ENCODE peak calls at places on chromosome 1, in four cellular contexts. One of them, this sample, is unnamed.

GRCh38 chr1:208935517-208936187 is 647.9 kb upstream of the CAMK1G start:
- DNase-seq in H1: no peak
- DNase-seq in keratinocyte: no peak
- DNase-seq in neural progenitor cell: no peak
- DNase-seq in this sample: no peak

GRCh38 chr1:21622466-21623315 is 46.5 kb downstream of the RAP1GAP start:
- DNase-seq in H1: peak; percentile 81
- DNase-seq in keratinocyte: no peak
- DNase-seq in neural progenitor cell: peak; percentile 93
- DNase-seq in this sample: no peak

GRCh38 chr1:109981128-109981379 is 3.5 kb upstream of the AHCYL1 start:
- DNase-seq in H1: no peak
- DNase-seq in keratinocyte: no peak
- DNase-seq in neural progenitor cell: no peak
- DNase-seq in this sample: no peak

GRCh38 chr1:96973605-96974004 is 252.0 kb downstream of the PTBP2 start:
- DNase-seq in H1: no peak
- DNase-seq in keratinocyte: peak; percentile 13
- DNase-seq in neural progenitor cell: no peak
- DNase-seq in this sample: no peak

GRCh38 chr1:200488375-200489165 is 78.7 kb upstream of the ZNF281 start:
- DNase-seq in H1: peak; percentile 67
- DNase-seq in keratinocyte: no peak
- DNase-seq in neural progenitor cell: peak; percentile 81
- DNase-seq in this sample: peak; percentile 66

GRCh38 chr1:165562576-165562975 is 18.8 kb downstream of the LRRC52 start:
- DNase-seq in H1: no peak
- DNase-seq in keratinocyte: no peak
- DNase-seq in neural progenitor cell: no peak
- DNase-seq in this sample: no peak

GRCh38 chr1:66788231-66788939 is 12.7 kb downstream of the INSL5 start:
- DNase-seq in H1: no peak
- DNase-seq in keratinocyte: no peak
- DNase-seq in neural progenitor cell: no peak
- DNase-seq in this sample: no peak

GRCh38 chr1:22754106-22754768 is 43.6 kb downstream of the EPHB2 start:
- DNase-seq in H1: no peak
- DNase-seq in keratinocyte: no peak
- DNase-seq in neural progenitor cell: no peak
- DNase-seq in this sample: no peak

GRCh38 chr1:180275726-180276125 is 45.7 kb downstream of the LHX4 start:
- DNase-seq in H1: no peak
- DNase-seq in keratinocyte: no peak
- DNase-seq in neural progenitor cell: no peak
- DNase-seq in this sample: no peak

GRCh38 chr1:3161130-3161840 is 92.3 kb downstream of the PRDM16 start:
- DNase-seq in H1: no peak
- DNase-seq in keratinocyte: no peak
- DNase-seq in neural progenitor cell: no peak
- DNase-seq in this sample: no peak

GRCh38 chr1:226946285-226946684 is 6.2 kb downstream of the COQ8A start:
- DNase-seq in H1: no peak
- DNase-seq in keratinocyte: no peak
- DNase-seq in neural progenitor cell: no peak
- DNase-seq in this sample: no peak

GRCh38 chr1:67495327-67495726 is 65.1 kb upstream of the SERBP1 start:
- DNase-seq in H1: no peak
- DNase-seq in keratinocyte: no peak
- DNase-seq in neural progenitor cell: no peak
- DNase-seq in this sample: no peak

GRCh38 chr1:167083066-167083682 is 7.0 kb downstream of the GPA33 start:
- DNase-seq in H1: no peak
- DNase-seq in keratinocyte: no peak
- DNase-seq in neural progenitor cell: no peak
- DNase-seq in this sample: no peak

GRCh38 chr1:222920169-222920568 is 105.3 kb downstream of the DISP1 start:
- DNase-seq in H1: no peak
- DNase-seq in keratinocyte: no peak
- DNase-seq in neural progenitor cell: no peak
- DNase-seq in this sample: no peak

GRCh38 chr1:63693956-63694607 is 79.7 kb upstream of the ROR1 start:
- DNase-seq in H1: no peak
- DNase-seq in keratinocyte: no peak
- DNase-seq in neural progenitor cell: no peak
- DNase-seq in this sample: no peak

GRCh38 chr1:97551113-97551512 is 369.7 kb downstream of the DPYD start:
- DNase-seq in H1: no peak
- DNase-seq in keratinocyte: no peak
- DNase-seq in neural progenitor cell: no peak
- DNase-seq in this sample: no peak

GRCh38 chr1:226404063-226404903 is 3.6 kb downstream of the PARP1 start:
- DNase-seq in H1: no peak
- DNase-seq in keratinocyte: no peak
- DNase-seq in neural progenitor cell: no peak
- DNase-seq in this sample: no peak

GRCh38 chr1:74549351-74549750 is 36.9 kb upstream of the LRRC53 start:
- DNase-seq in H1: no peak
- DNase-seq in keratinocyte: no peak
- DNase-seq in neural progenitor cell: no peak
- DNase-seq in this sample: no peak

GRCh38 chr1:184929711-184930202 is 44.6 kb downstream of the NIBAN1 start:
- DNase-seq in H1: no peak
- DNase-seq in keratinocyte: no peak
- DNase-seq in neural progenitor cell: no peak
- DNase-seq in this sample: no peak

GRCh38 chr1:167802235-167802634 is 80.5 kb downstream of the MPZL1 start:
- DNase-seq in H1: no peak
- DNase-seq in keratinocyte: no peak
- DNase-seq in neural progenitor cell: no peak
- DNase-seq in this sample: no peak

GRCh38 chr1:167043752-167044488 is 46.3 kb downstream of the GPA33 start:
- DNase-seq in H1: no peak
- DNase-seq in keratinocyte: no peak
- DNase-seq in neural progenitor cell: no peak
- DNase-seq in this sample: no peak

GRCh38 chr1:51789342-51789741 is 89.2 kb downstream of the NRDC start:
- DNase-seq in H1: no peak
- DNase-seq in keratinocyte: no peak
- DNase-seq in neural progenitor cell: no peak
- DNase-seq in this sample: no peak

GRCh38 chr1:46535063-46535462 is 16.4 kb downstream of the KNCN start:
- DNase-seq in H1: no peak
- DNase-seq in keratinocyte: no peak
- DNase-seq in neural progenitor cell: no peak
- DNase-seq in this sample: no peak

GRCh38 chr1:209367031-209367813 is 216.3 kb upstream of the CAMK1G start:
- DNase-seq in H1: no peak
- DNase-seq in keratinocyte: no peak
- DNase-seq in neural progenitor cell: no peak
- DNase-seq in this sample: no peak

GRCh38 chr1:155871390-155871789 is 12.0 kb downstream of the SYT11 start:
- DNase-seq in H1: no peak
- DNase-seq in keratinocyte: no peak
- DNase-seq in neural progenitor cell: peak; percentile 38
- DNase-seq in this sample: no peak

GRCh38 chr1:30414086-30414850 is 309.1 kb downstream of the MATN1 start:
- DNase-seq in H1: peak; percentile 30
- DNase-seq in keratinocyte: no peak
- DNase-seq in neural progenitor cell: no peak
- DNase-seq in this sample: no peak

GRCh38 chr1:78075621-78076020 is 29.9 kb downstream of the GIPC2 start:
- DNase-seq in H1: no peak
- DNase-seq in keratinocyte: no peak
- DNase-seq in neural progenitor cell: no peak
- DNase-seq in this sample: no peak

GRCh38 chr1:223720987-223721591 is 8.8 kb downstream of the CAPN2 start:
- DNase-seq in H1: no peak
- DNase-seq in keratinocyte: no peak
- DNase-seq in neural progenitor cell: no peak
- DNase-seq in this sample: peak; percentile 85

GRCh38 chr1:78619803-78620579 is at the start of gene IFI44L:
- DNase-seq in H1: no peak
- DNase-seq in keratinocyte: no peak
- DNase-seq in neural progenitor cell: no peak
- DNase-seq in this sample: peak; percentile 13

GRCh38 chr1:243549108-243549507 is 293.3 kb downstream of the SDCCAG8 start:
- DNase-seq in H1: no peak
- DNase-seq in keratinocyte: no peak
- DNase-seq in neural progenitor cell: no peak
- DNase-seq in this sample: no peak

GRCh38 chr1:36486436-36487335 is 4.0 kb upstream of the CSF3R start:
- DNase-seq in H1: no peak
- DNase-seq in keratinocyte: no peak
- DNase-seq in neural progenitor cell: no peak
- DNase-seq in this sample: no peak

GRCh38 chr1:222095606-222096475 is 354.0 kb upstream of the DUSP10 start:
- DNase-seq in H1: peak; percentile 81
- DNase-seq in keratinocyte: no peak
- DNase-seq in neural progenitor cell: peak; percentile 51
- DNase-seq in this sample: no peak

GRCh38 chr1:7526867-7527732 is 244.0 kb upstream of the VAMP3 start:
- DNase-seq in H1: no peak
- DNase-seq in keratinocyte: no peak
- DNase-seq in neural progenitor cell: no peak
- DNase-seq in this sample: no peak

GRCh38 chr1:57109247-57109646 is 143.4 kb upstream of the C8B start:
- DNase-seq in H1: no peak
- DNase-seq in keratinocyte: no peak
- DNase-seq in neural progenitor cell: no peak
- DNase-seq in this sample: no peak

GRCh38 chr1:147541672-147542548 is 609 bp downstream of the BCL9 start:
- DNase-seq in H1: peak; percentile 73
- DNase-seq in keratinocyte: no peak
- DNase-seq in neural progenitor cell: peak; percentile 82
- DNase-seq in this sample: no peak

GRCh38 chr1:208010487-208011079 is 99.7 kb upstream of the CD34 start:
- DNase-seq in H1: no peak
- DNase-seq in keratinocyte: no peak
- DNase-seq in neural progenitor cell: no peak
- DNase-seq in this sample: no peak

GRCh38 chr1:88029142-88029541 is 654.9 kb upstream of the PKN2 start:
- DNase-seq in H1: no peak
- DNase-seq in keratinocyte: no peak
- DNase-seq in neural progenitor cell: peak; percentile 30
- DNase-seq in this sample: no peak
- TF ChIP-seq CTCF in H1: no peak
- TF ChIP-seq CTCF in keratinocyte: no peak
- TF ChIP-seq CTCF in neural progenitor cell: peak; percentile 32
- TF ChIP-seq CTCF in this sample: peak; percentile 17

GRCh38 chr1:111803951-111804350 is 48.2 kb downstream of the DDX20 start:
- DNase-seq in H1: no peak
- DNase-seq in keratinocyte: no peak
- DNase-seq in neural progenitor cell: no peak
- DNase-seq in this sample: no peak
- H3K27ac ChIP-seq in H1: no peak overlapping the region
- H3K27ac ChIP-seq in keratinocyte: no peak overlapping the region
- H3K27ac ChIP-seq in neural progenitor cell: no peak overlapping the region
- H3K27ac ChIP-seq in this sample: no peak overlapping the region

GRCh38 chr1:153220606-153221303 is 3.4 kb downstream of the PRR9 start:
- DNase-seq in H1: no peak
- DNase-seq in keratinocyte: no peak
- DNase-seq in neural progenitor cell: no peak
- DNase-seq in this sample: no peak
- H3K27me3 ChIP-seq in H1: no peaks in the 10 kb centered on the region
- H3K27me3 ChIP-seq in keratinocyte: peaks cover 4% of the 10 kb centered on the region
- H3K27me3 ChIP-seq in neural progenitor cell: no peaks in the 10 kb centered on the region
- H3K27me3 ChIP-seq in this sample: no peaks in the 10 kb centered on the region

GRCh38 chr1:43554444-43554992 is 23.8 kb downstream of the PTPRF start:
- DNase-seq in H1: no peak
- DNase-seq in keratinocyte: no peak
- DNase-seq in neural progenitor cell: peak; percentile 69
- DNase-seq in this sample: no peak
- TF ChIP-seq CTCF in H1: no peak
- TF ChIP-seq CTCF in keratinocyte: peak; percentile 49
- TF ChIP-seq CTCF in neural progenitor cell: peak; percentile 61
- TF ChIP-seq CTCF in this sample: peak; percentile 82

GRCh38 chr1:9413877-9414213 is 121.2 kb downstream of the SPSB1 start:
- DNase-seq in H1: no peak
- DNase-seq in keratinocyte: no peak
- DNase-seq in neural progenitor cell: no peak
- DNase-seq in this sample: no peak

GRCh38 chr1:9413143-9413876 is 120.6 kb downstream of the SPSB1 start:
- DNase-seq in H1: peak; percentile 59
- DNase-seq in keratinocyte: peak; percentile 45
- DNase-seq in neural progenitor cell: peak; percentile 55
- DNase-seq in this sample: peak; percentile 78

GRCh38 chr1:9406111-9406510 is 113.4 kb downstream of the SPSB1 start:
- DNase-seq in H1: no peak
- DNase-seq in keratinocyte: no peak
- DNase-seq in neural progenitor cell: no peak
- DNase-seq in this sample: no peak

GRCh38 chr1:9416506-9416905 is 122.8 kb upstream of the SLC25A33 start:
- DNase-seq in H1: no peak
- DNase-seq in keratinocyte: no peak
- DNase-seq in neural progenitor cell: no peak
- DNase-seq in this sample: no peak

GRCh38 chr1:9410737-9411297 is 118.1 kb downstream of the SPSB1 start:
- DNase-seq in H1: no peak
- DNase-seq in keratinocyte: no peak
- DNase-seq in neural progenitor cell: peak; percentile 29
- DNase-seq in this sample: no peak
- H3K27ac ChIP-seq in H1: no peak overlapping the region
- H3K27ac ChIP-seq in keratinocyte: no peak overlapping the region
- H3K27ac ChIP-seq in neural progenitor cell: no peak overlapping the region
- H3K27ac ChIP-seq in this sample: no peak overlapping the region

DNA sequence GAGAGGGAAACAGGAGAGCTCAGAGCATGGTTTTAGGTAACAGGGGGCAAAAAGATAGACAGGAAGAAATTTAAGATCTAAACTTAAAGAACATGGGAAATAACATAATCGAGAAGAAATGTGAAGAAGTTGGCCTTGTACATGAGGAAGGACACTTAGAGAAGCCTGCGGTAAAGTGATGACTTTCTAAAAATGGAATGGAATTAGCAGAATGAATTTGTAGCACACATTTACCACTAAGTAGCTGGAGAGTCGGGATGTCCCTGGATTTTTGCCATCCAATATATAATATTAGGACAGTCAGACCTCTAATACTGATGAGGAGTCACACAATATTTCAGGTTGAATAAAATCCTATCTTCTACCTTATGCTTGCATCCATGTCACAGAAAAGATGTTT is 77.7 kb upstream of the C1orf87 start:
- DNase-seq in H1: no peak
- DNase-seq in keratinocyte: no peak
- DNase-seq in neural progenitor cell: no peak
- DNase-seq in this sample: no peak
- H3K27me3 ChIP-seq in H1: no peaks in the 10 kb centered on the region
- H3K27me3 ChIP-seq in keratinocyte: no peaks in the 10 kb centered on the region
- H3K27me3 ChIP-seq in neural progenitor cell: no peaks in the 10 kb centered on the region
- H3K27me3 ChIP-seq in this sample: peaks cover 2% of the 10 kb centered on the region

This sample was measured in AG04450.